ENCODE peak calls at places on chromosomes 11 and 22, in five cellular contexts. P is Caco-2; T is PC-9; E is CD8-positive, alpha-beta memory T cell; W is cardiac muscle cell. L is an unnamed sample.

GRCh38 chr11:134517621-134518293 is 105.7 kb upstream of the B3GAT1 start:
- DNase-seq in T (no peak), E (no peak), P (peak; percentile 24), W (no peak), L (no peak)

GRCh38 chr22:41682033-41682807 is 6.4 kb downstream of the SNU13 start:
- DNase-seq in P (peak; percentile 86), W (peak; percentile 93), T (peak; percentile 64), E (peak; percentile 83), L (peak; percentile 87)

GRCh38 chr22:33274214-33274828 is 216.1 kb upstream of the SYN3 start:
- DNase-seq in T (no peak), W (peak; percentile 12), E (no peak), P (peak; percentile 39), L (peak; percentile 67)

GRCh38 chr22:31339148-31339832 is 6.9 kb downstream of the PATZ1 start:
- DNase-seq in E (no peak), P (no peak), W (no peak), T (no peak), L (no peak)

GRCh38 chr11:99937330-99937729 is 749.8 kb upstream of the ARHGAP42 start:
- DNase-seq in P (no peak), W (no peak), T (no peak), E (no peak), L (no peak)

GRCh38 chr11:43511959-43512358 is 153.2 kb downstream of the TTC17 start:
- DNase-seq in P (no peak), E (no peak), T (no peak), W (no peak), L (no peak)

GRCh38 chr11:75428301-75428724 is 4.7 kb downstream of the KLHL35 start:
- DNase-seq in P (peak; percentile 71), E (peak; percentile 68), W (peak; percentile 94), T (peak; percentile 95), L (peak; percentile 90)

GRCh38 chr11:17593466-17594245 is 46.6 kb downstream of the OTOG start:
- DNase-seq in W (no peak), T (no peak), P (peak; percentile 22), E (no peak), L (no peak)

GRCh38 chr11:88411265-88411664 is 73.7 kb upstream of the CTSC start:
- DNase-seq in P (no peak), T (peak; percentile 83), E (no peak), W (no peak), L (no peak)

GRCh38 chr22:39115570-39115969 is 18.5 kb downstream of the APOBEC3H start:
- DNase-seq in W (no peak), T (no peak), P (no peak), E (no peak), L (no peak)
- H3K4me3 ChIP-seq in W (no peak overlapping the region), T (no peak overlapping the region), P (no peak overlapping the region), E (no peak overlapping the region), L (no peak overlapping the region)

GRCh38 chr11:11949482-11949881 is 58.9 kb downstream of the DKK3 start:
- DNase-seq in T (no peak), W (no peak), P (no peak), E (no peak), L (no peak)
- H3K36me3 ChIP-seq in T (no peaks in the 10 kb centered on the region), W (peaks cover 75% of the 10 kb centered on the region), P (peaks cover 1% of the 10 kb centered on the region), E (peaks cover 32% of the 10 kb centered on the region), L (no peaks in the 10 kb centered on the region)

DNA sequence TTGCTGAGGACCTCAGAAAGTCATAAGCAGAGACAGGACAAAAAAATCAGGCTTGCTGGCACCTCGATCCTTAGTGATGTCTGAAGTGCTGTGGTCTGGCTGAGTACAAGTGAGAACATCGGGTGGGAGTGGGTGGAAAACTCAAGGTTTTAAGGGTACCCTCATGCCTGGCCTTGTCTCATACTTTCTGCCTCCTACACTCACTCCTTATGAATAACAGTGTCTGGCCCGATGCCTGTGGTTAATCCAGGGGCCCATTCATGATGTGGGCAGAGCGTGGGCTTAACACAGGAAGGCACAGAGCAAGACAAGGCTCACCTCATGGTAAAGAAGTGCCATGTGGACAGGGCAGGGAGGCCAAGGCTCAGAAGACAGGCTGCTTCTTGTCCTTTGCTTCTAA is 11.0 kb upstream of the UCP3 start:
- DNase-seq in P (no peak), T (no peak), E (no peak), W (no peak), L (no peak)
- H3K4me3 ChIP-seq in P (no peak overlapping the region), T (no peak overlapping the region), E (no peak overlapping the region), W (no peak overlapping the region), L (no peak overlapping the region)

GRCh38 chr11:68040957-68041591 is 2.2 kb downstream of the TCIRG1 start:
- DNase-seq in P (no peak), T (no peak), W (no peak), E (no peak), L (peak; percentile 71)
- H3K36me3 ChIP-seq in P (no peaks in the 10 kb centered on the region), T (no peaks in the 10 kb centered on the region), W (no peaks in the 10 kb centered on the region), E (no peaks in the 10 kb centered on the region), L (no peaks in the 10 kb centered on the region)

GRCh38 chr11:123526027-123526805 is 96.1 kb downstream of the GRAMD1B start:
- DNase-seq in E (no peak), T (no peak), P (no peak), W (no peak), L (peak; percentile 27)
- H3K4me3 ChIP-seq in E (no peak overlapping the region), T (no peak overlapping the region), P (no peak overlapping the region), W (no peak overlapping the region), L (no peak overlapping the region)

GRCh38 chr11:27507561-27508322 is 1.2 kb upstream of the LIN7C start:
- DNase-seq in T (no peak), P (no peak), E (no peak), W (peak; percentile 4), L (no peak)

GRCh38 chr11:27506200-27507182 is at the start of gene LIN7C:
- DNase-seq in W (peak; percentile 96), T (peak; percentile 88), E (peak; percentile 91), P (peak; percentile 98), L (peak; percentile 95)

GRCh38 chr11:27501102-27501501 is 5.5 kb downstream of the LIN7C start:
- DNase-seq in W (no peak), T (no peak), P (no peak), E (no peak), L (no peak)

GRCh38 chr11:27509953-27510352 is 3.4 kb upstream of the LIN7C start:
- DNase-seq in W (no peak), T (no peak), P (no peak), E (no peak), L (no peak)

GRCh38 chr11:27505781-27506180 is 788 bp downstream of the LIN7C start:
- DNase-seq in T (no peak), E (no peak), P (no peak), W (peak; percentile 26), L (peak; percentile 10)
- H3K36me3 ChIP-seq in T (peaks cover 1% of the 10 kb centered on the region), E (peaks cover 1% of the 10 kb centered on the region), P (no peaks in the 10 kb centered on the region), W (peaks cover 5% of the 10 kb centered on the region), L (peaks cover 1% of the 10 kb centered on the region)

DNA sequence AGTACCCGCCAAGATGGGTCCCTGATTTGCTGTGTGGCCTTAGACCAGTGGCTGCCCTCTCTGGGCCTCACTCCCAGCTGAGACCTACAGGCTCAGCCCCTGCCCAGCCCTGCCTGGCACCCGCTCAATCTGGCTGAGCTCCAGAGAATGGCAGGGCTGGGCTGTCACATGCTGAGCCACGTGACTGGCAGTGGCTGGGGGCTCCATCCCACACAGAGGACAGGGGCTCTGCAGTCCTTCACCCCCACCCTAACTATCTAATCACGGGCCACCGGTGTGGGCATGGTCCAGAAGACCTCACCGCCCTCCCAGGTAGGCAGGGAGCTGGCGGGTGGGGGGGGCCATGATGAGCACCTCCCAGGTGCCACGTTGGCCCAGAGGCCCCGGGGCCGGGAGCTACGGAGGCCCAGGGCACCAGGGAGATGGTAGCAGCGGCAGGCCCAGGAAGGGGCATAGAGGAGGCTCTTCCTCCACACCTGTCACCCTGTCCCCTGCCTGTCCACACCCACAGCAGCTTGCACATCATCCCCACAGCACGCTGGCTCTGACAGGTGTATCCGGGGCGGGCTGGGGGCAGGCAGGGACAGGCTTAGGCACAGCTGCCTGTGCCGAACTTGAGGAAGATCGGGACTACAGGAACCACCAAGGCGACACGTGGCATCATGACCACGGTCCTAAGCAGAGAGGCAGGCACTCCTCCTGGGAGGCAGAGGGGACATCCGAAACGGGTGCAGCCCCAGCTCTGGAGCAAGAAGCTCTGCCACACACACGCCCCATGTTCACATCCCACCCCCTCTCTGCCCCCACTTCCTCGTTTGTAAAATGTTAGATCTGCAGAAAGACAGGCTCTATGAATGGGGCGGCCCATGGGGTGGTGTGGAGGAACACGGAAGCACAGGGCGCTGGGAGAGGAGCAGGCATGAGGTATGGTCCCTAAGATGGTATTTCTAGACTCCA is 1.5 kb upstream of the ALDH3B1 start:
- DNase-seq in W (no peak), P (no peak), T (no peak), E (no peak), L (no peak)
- H3K4me3 ChIP-seq in W (no peak overlapping the region), P (no peak overlapping the region), T (no peak overlapping the region), E (no peak overlapping the region), L (no peak overlapping the region)

GRCh38 chr11:33709471-33709870 is 8.8 kb upstream of the C11orf91 start:
- DNase-seq in E (no peak), W (no peak), P (no peak), T (peak; percentile 28), L (no peak)

GRCh38 chr11:33706546-33706945 is 5.9 kb upstream of the C11orf91 start:
- DNase-seq in E (no peak), P (no peak), T (peak; percentile 12), W (peak; percentile 55), L (no peak)

GRCh38 chr11:33708970-33709369 is 8.3 kb upstream of the C11orf91 start:
- DNase-seq in T (peak; percentile 32), W (no peak), P (no peak), E (no peak), L (no peak)

GRCh38 chr11:33704240-33705002 is 3.8 kb upstream of the C11orf91 start:
- DNase-seq in E (no peak), T (peak; percentile 35), W (no peak), P (no peak), L (no peak)

GRCh38 chr11:33706961-33707360 is 6.3 kb upstream of the C11orf91 start:
- DNase-seq in T (peak; percentile 19), P (no peak), W (peak; percentile 25), E (no peak), L (no peak)
- H3K36me3 ChIP-seq in T (peaks cover 53% of the 10 kb centered on the region), P (no peaks in the 10 kb centered on the region), W (peaks cover 10% of the 10 kb centered on the region), E (no peaks in the 10 kb centered on the region), L (peaks cover 9% of the 10 kb centered on the region)